ENCODE peak calls at places on chromosomes 6 and 20, in eight cellular contexts. One of them, this sample, is unnamed.

GRCh38 chr20:25553819-25554296 is 31.5 kb downstream of the NINL start:
- DNase-seq in NAMALWA: no peak
- DNase-seq in naive thymus-derived CD8-positive, alpha-beta T cell: no peak
- DNase-seq in lung: no peak
- DNase-seq in left colon: no peak
- DNase-seq in stimulated activated CD8-positive, alpha-beta memory T cell treated with anti-CD3 and anti-CD28 coated beads, Interleukin-4, amount 100 ng/mL, for 1 hour: no peak
- DNase-seq in IMR-90: peak
- DNase-seq in M059J: peak
- DNase-seq in this sample: no peak

GRCh38 chr6:15556711-15557110 is 106.1 kb downstream of the DTNBP1 start:
- DNase-seq in naive thymus-derived CD8-positive, alpha-beta T cell: no peak
- DNase-seq in M059J: no peak
- DNase-seq in NAMALWA: no peak
- DNase-seq in IMR-90: no peak
- DNase-seq in stimulated activated CD8-positive, alpha-beta memory T cell treated with anti-CD3 and anti-CD28 coated beads, Interleukin-4, amount 100 ng/mL, for 1 hour: no peak
- DNase-seq in lung: no peak
- DNase-seq in left colon: no peak
- DNase-seq in this sample: no peak

GRCh38 chr6:166361080-166361429 is 18.7 kb upstream of the SFT2D1 start:
- DNase-seq in NAMALWA: no peak
- DNase-seq in stimulated activated CD8-positive, alpha-beta memory T cell treated with anti-CD3 and anti-CD28 coated beads, Interleukin-4, amount 100 ng/mL, for 1 hour: no peak
- DNase-seq in left colon: no peak
- DNase-seq in IMR-90: peak
- DNase-seq in M059J: no peak
- DNase-seq in naive thymus-derived CD8-positive, alpha-beta T cell: no peak
- DNase-seq in lung: peak
- DNase-seq in this sample: no peak

GRCh38 chr6:100475554-100476325 is 11.0 kb upstream of the SIM1 start:
- DNase-seq in left colon: no peak
- DNase-seq in NAMALWA: no peak
- DNase-seq in naive thymus-derived CD8-positive, alpha-beta T cell: no peak
- DNase-seq in M059J: peak
- DNase-seq in stimulated activated CD8-positive, alpha-beta memory T cell treated with anti-CD3 and anti-CD28 coated beads, Interleukin-4, amount 100 ng/mL, for 1 hour: no peak
- DNase-seq in IMR-90: peak
- DNase-seq in lung: no peak
- DNase-seq in this sample: no peak

GRCh38 chr6:139597087-139597763 is 222.8 kb upstream of the CITED2 start:
- DNase-seq in naive thymus-derived CD8-positive, alpha-beta T cell: no peak
- DNase-seq in stimulated activated CD8-positive, alpha-beta memory T cell treated with anti-CD3 and anti-CD28 coated beads, Interleukin-4, amount 100 ng/mL, for 1 hour: no peak
- DNase-seq in lung: no peak
- DNase-seq in IMR-90: no peak
- DNase-seq in left colon: no peak
- DNase-seq in NAMALWA: no peak
- DNase-seq in M059J: peak
- DNase-seq in this sample: no peak

GRCh38 chr6:48318670-48319069 is 207.7 kb upstream of the PTCHD4 start:
- DNase-seq in lung: no peak
- DNase-seq in IMR-90: peak
- DNase-seq in stimulated activated CD8-positive, alpha-beta memory T cell treated with anti-CD3 and anti-CD28 coated beads, Interleukin-4, amount 100 ng/mL, for 1 hour: no peak
- DNase-seq in left colon: no peak
- DNase-seq in naive thymus-derived CD8-positive, alpha-beta T cell: no peak
- DNase-seq in M059J: peak
- DNase-seq in NAMALWA: no peak
- DNase-seq in this sample: no peak

GRCh38 chr6:42295181-42295580 is 77.5 kb upstream of the MRPS10 start:
- DNase-seq in IMR-90: no peak
- DNase-seq in M059J: no peak
- DNase-seq in left colon: no peak
- DNase-seq in lung: no peak
- DNase-seq in naive thymus-derived CD8-positive, alpha-beta T cell: no peak
- DNase-seq in stimulated activated CD8-positive, alpha-beta memory T cell treated with anti-CD3 and anti-CD28 coated beads, Interleukin-4, amount 100 ng/mL, for 1 hour: no peak
- DNase-seq in NAMALWA: no peak
- DNase-seq in this sample: no peak

GRCh38 chr20:21701171-21701876 is 4.1 kb upstream of the PAX1 start:
- DNase-seq in lung: no peak
- DNase-seq in naive thymus-derived CD8-positive, alpha-beta T cell: no peak
- DNase-seq in IMR-90: no peak
- DNase-seq in stimulated activated CD8-positive, alpha-beta memory T cell treated with anti-CD3 and anti-CD28 coated beads, Interleukin-4, amount 100 ng/mL, for 1 hour: no peak
- DNase-seq in left colon: no peak
- DNase-seq in M059J: no peak
- DNase-seq in NAMALWA: no peak
- DNase-seq in this sample: no peak

GRCh38 chr6:84515082-84515481 is 249.3 kb downstream of the TBX18 start:
- DNase-seq in naive thymus-derived CD8-positive, alpha-beta T cell: no peak
- DNase-seq in lung: no peak
- DNase-seq in left colon: no peak
- DNase-seq in IMR-90: no peak
- DNase-seq in M059J: peak
- DNase-seq in NAMALWA: no peak
- DNase-seq in stimulated activated CD8-positive, alpha-beta memory T cell treated with anti-CD3 and anti-CD28 coated beads, Interleukin-4, amount 100 ng/mL, for 1 hour: no peak
- DNase-seq in this sample: no peak

GRCh38 chr6:7201732-7202541 is 94.2 kb downstream of the RREB1 start:
- DNase-seq in NAMALWA: peak
- DNase-seq in lung: peak
- DNase-seq in stimulated activated CD8-positive, alpha-beta memory T cell treated with anti-CD3 and anti-CD28 coated beads, Interleukin-4, amount 100 ng/mL, for 1 hour: no peak
- DNase-seq in IMR-90: no peak
- DNase-seq in naive thymus-derived CD8-positive, alpha-beta T cell: no peak
- DNase-seq in left colon: peak
- DNase-seq in M059J: no peak
- DNase-seq in this sample: no peak

GRCh38 chr6:96899019-96899418 is 1.3 kb upstream of the NDUFAF4 start:
- DNase-seq in M059J: peak
- DNase-seq in stimulated activated CD8-positive, alpha-beta memory T cell treated with anti-CD3 and anti-CD28 coated beads, Interleukin-4, amount 100 ng/mL, for 1 hour: no peak
- DNase-seq in left colon: peak
- DNase-seq in IMR-90: peak
- DNase-seq in lung: no peak
- DNase-seq in naive thymus-derived CD8-positive, alpha-beta T cell: no peak
- DNase-seq in NAMALWA: peak
- DNase-seq in this sample: no peak

GRCh38 chr6:111357680-111358079 is 125.3 kb downstream of the REV3L start:
- DNase-seq in left colon: no peak
- DNase-seq in IMR-90: no peak
- DNase-seq in M059J: peak
- DNase-seq in lung: no peak
- DNase-seq in stimulated activated CD8-positive, alpha-beta memory T cell treated with anti-CD3 and anti-CD28 coated beads, Interleukin-4, amount 100 ng/mL, for 1 hour: no peak
- DNase-seq in NAMALWA: no peak
- DNase-seq in naive thymus-derived CD8-positive, alpha-beta T cell: no peak
- DNase-seq in this sample: no peak

GRCh38 chr6:159633196-159633595 is 59.8 kb downstream of the SOD2 start:
- DNase-seq in stimulated activated CD8-positive, alpha-beta memory T cell treated with anti-CD3 and anti-CD28 coated beads, Interleukin-4, amount 100 ng/mL, for 1 hour: no peak
- DNase-seq in IMR-90: peak
- DNase-seq in NAMALWA: peak
- DNase-seq in lung: no peak
- DNase-seq in M059J: peak
- DNase-seq in left colon: no peak
- DNase-seq in naive thymus-derived CD8-positive, alpha-beta T cell: no peak
- DNase-seq in this sample: no peak

GRCh38 chr20:63255911-63256704 is 1.8 kb upstream of the NKAIN4 start:
- DNase-seq in naive thymus-derived CD8-positive, alpha-beta T cell: no peak
- DNase-seq in left colon: no peak
- DNase-seq in lung: no peak
- DNase-seq in M059J: no peak
- DNase-seq in stimulated activated CD8-positive, alpha-beta memory T cell treated with anti-CD3 and anti-CD28 coated beads, Interleukin-4, amount 100 ng/mL, for 1 hour: no peak
- DNase-seq in IMR-90: no peak
- DNase-seq in NAMALWA: no peak
- DNase-seq in this sample: no peak

GRCh38 chr6:32666420-32667300 is at the start of gene HLA-DQB1:
- DNase-seq in left colon: peak
- DNase-seq in lung: no peak
- DNase-seq in naive thymus-derived CD8-positive, alpha-beta T cell: peak
- DNase-seq in NAMALWA: peak
- DNase-seq in M059J: peak
- DNase-seq in stimulated activated CD8-positive, alpha-beta memory T cell treated with anti-CD3 and anti-CD28 coated beads, Interleukin-4, amount 100 ng/mL, for 1 hour: peak
- DNase-seq in IMR-90: no peak
- DNase-seq in this sample: no peak

GRCh38 chr6:36677059-36677749 is 1.3 kb upstream of the CDKN1A start:
- DNase-seq in left colon: no peak
- DNase-seq in NAMALWA: no peak
- DNase-seq in lung: no peak
- DNase-seq in naive thymus-derived CD8-positive, alpha-beta T cell: no peak
- DNase-seq in IMR-90: no peak
- DNase-seq in M059J: no peak
- DNase-seq in stimulated activated CD8-positive, alpha-beta memory T cell treated with anti-CD3 and anti-CD28 coated beads, Interleukin-4, amount 100 ng/mL, for 1 hour: no peak
- DNase-seq in this sample: no peak

This sample was measured in esophagus squamous epithelium.